ENCODE peak calls at places on chromosomes 6 and 20, in eight cellular contexts. V, R, E, Q, O, L, M and X are unnamed samples.

GRCh38 chr20:37745553-37745952 is 51.7 kb downstream of the CTNNBL1 start:
- DNase-seq in E (no peak), L (no peak), R (no peak), M (no peak), Q (no peak), O (peak; percentile 46), V (no peak), X (peak; percentile 60)

GRCh38 chr20:58453391-58453790 is 61.8 kb downstream of the APCDD1L start:
- DNase-seq in V (no peak), Q (no peak), R (no peak), L (no peak), O (no peak), M (no peak), E (no peak), X (peak; percentile 40)

GRCh38 chr6:158666637-158667359 is 16.9 kb downstream of the SYTL3 start:
- DNase-seq in R (no peak), E (no peak), L (no peak), O (no peak), Q (peak; percentile 71), V (no peak), M (no peak), X (peak; percentile 25)

GRCh38 chr20:4809707-4810106 is 88.0 kb downstream of the PRND start:
- DNase-seq in E (no peak), M (no peak), R (no peak), O (no peak), Q (no peak), V (no peak), L (no peak), X (no peak)

GRCh38 chr6:125277838-125278237 is 23.9 kb downstream of the HDDC2 start:
- DNase-seq in M (no peak), R (no peak), L (no peak), V (no peak), O (peak; percentile 12), E (no peak), Q (no peak), X (no peak)

GRCh38 chr20:33796263-33796906 is 14.8 kb upstream of the CHMP4B start:
- DNase-seq in R (no peak), Q (no peak), M (no peak), V (no peak), E (peak; percentile 71), L (no peak), O (peak; percentile 95), X (no peak)

GRCh38 chr6:45187841-45188240 is 140.3 kb upstream of the RUNX2 start:
- DNase-seq in O (peak; percentile 84), Q (no peak), L (no peak), R (no peak), M (no peak), V (no peak), E (no peak), X (no peak)

GRCh38 chr6:111573118-111573883 is 32.4 kb downstream of the TRAF3IP2 start:
- DNase-seq in R (no peak), Q (no peak), E (peak; percentile 81), V (peak; percentile 54), L (no peak), M (no peak), O (peak; percentile 14), X (no peak)

GRCh38 chr6:46419576-46420002 is 71.7 kb downstream of the RCAN2 start:
- DNase-seq in R (no peak), L (peak; percentile 47), O (peak; percentile 83), E (peak; percentile 80), V (peak; percentile 49), M (no peak), Q (peak; percentile 62), X (peak; percentile 75)

DNA sequence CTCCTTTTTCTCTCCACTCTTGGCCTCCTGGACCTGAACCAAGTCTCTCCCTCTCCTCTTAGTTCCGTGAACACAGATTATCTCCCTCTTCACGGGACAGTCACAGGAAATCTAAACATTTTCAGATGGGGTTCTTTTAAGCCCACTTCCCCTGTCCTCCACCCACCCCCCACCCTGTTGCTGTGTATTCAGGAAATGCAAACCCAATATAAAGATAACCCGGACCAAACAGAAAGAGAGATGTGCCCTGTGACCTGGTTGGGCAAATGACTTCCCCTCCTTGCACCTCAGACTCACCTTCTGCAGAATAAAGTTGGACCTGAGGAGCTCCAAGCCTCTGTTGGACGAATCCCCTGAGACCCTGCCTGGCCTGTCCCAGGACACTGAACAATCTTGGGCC is 75.9 kb upstream of the MRPS10 start:
- DNase-seq in O (no peak), M (no peak), R (no peak), V (no peak), E (no peak), L (no peak), Q (no peak), X (peak; percentile 10)
- H3K36me3 ChIP-seq in O (peaks cover 8% of the 10 kb centered on the region), M (no peaks in the 10 kb centered on the region), R (no peaks in the 10 kb centered on the region), V (no peaks in the 10 kb centered on the region), E (no peaks in the 10 kb centered on the region), L (peaks cover 18% of the 10 kb centered on the region), Q (no peaks in the 10 kb centered on the region), X (no peaks in the 10 kb centered on the region)

DNA sequence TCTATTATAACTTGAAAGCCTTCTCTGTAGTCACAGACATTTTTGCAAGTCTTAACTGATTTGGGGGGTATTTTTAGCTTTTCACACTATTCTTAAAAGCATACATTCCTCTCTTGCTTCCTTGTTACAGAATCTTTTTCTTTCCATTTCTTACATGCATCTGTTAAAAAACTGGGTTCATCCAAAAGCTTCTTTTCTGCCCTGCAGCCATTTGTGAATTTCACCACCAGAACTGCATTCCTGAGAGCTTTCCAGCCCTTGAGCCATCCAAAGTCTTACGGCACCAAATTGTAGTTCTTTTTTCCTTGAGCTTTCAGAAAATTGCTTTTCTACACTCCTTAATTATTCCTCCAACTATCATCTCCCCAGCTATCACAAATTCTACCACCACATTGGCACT is 19.7 kb upstream of the GSTA4 start:
- DNase-seq in O (no peak), M (no peak), L (no peak), E (no peak), V (no peak), R (no peak), Q (no peak), X (no peak)
- H3K36me3 ChIP-seq in O (peaks cover 16% of the 10 kb centered on the region), M (peaks cover 8% of the 10 kb centered on the region), L (peaks cover 99% of the 10 kb centered on the region), E (peaks cover 6% of the 10 kb centered on the region), V (peaks cover 100% of the 10 kb centered on the region), R (peaks cover 14% of the 10 kb centered on the region), Q (peaks cover 87% of the 10 kb centered on the region), X (peaks cover 10% of the 10 kb centered on the region)

DNA sequence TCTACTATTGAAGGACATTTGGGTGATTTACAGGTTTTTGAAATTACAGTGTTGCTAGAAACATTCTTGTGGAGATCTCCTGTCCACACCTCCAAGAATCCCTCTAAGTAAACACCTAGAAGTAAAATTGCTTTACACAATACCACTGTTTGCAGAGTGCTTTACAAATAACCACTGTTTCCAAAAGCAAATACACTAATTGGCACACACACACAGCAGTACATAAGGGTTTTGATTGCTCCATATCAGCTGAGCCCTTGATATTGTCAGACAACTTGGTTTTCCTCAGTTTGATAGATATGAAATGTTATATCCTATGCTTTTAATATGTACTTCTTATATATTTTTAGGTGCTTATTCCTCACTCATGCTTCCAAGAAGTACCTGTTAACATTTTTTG is 6.3 kb downstream of the HMGN4 start:
- DNase-seq in Q (no peak), O (no peak), M (no peak), L (no peak), R (no peak), V (no peak), E (no peak), X (no peak)
- H3K36me3 ChIP-seq in Q (peaks cover 28% of the 10 kb centered on the region), O (peaks cover 15% of the 10 kb centered on the region), M (no peaks in the 10 kb centered on the region), L (peaks cover 67% of the 10 kb centered on the region), R (no peaks in the 10 kb centered on the region), V (peaks cover 52% of the 10 kb centered on the region), E (no peaks in the 10 kb centered on the region), X (peaks cover 43% of the 10 kb centered on the region)

GRCh38 chr20:41482647-41483552 is 116.3 kb upstream of the EMILIN3 start:
- DNase-seq in V (no peak), O (peak; percentile 62), R (no peak), E (no peak), L (no peak), Q (no peak), M (no peak), X (no peak)

GRCh38 chr20:41480054-41480770 is 113.6 kb upstream of the EMILIN3 start:
- DNase-seq in O (no peak), V (no peak), R (no peak), M (no peak), E (no peak), Q (no peak), L (no peak), X (no peak)

GRCh38 chr20:41479113-41479512 is 112.5 kb upstream of the EMILIN3 start:
- DNase-seq in R (no peak), M (no peak), V (no peak), L (no peak), E (no peak), Q (no peak), O (no peak), X (no peak)

DNA sequence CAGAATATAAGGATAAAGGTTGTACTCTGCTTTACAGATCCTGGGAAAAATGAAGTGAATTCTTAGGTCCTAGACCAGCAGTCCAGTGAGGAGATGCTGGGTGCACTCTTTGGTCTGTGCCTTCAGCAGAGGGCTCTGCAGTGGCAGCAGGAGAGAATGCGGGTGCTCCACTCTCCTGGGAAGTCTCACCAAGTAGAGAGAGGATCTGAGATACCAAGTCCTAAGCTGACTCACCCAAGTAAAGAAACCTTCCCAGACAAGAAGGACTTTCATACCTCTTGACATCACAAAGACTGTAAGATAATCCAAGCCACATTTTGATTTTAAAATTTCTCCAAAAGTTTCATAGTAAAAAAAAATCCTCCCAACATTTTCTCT is 116.9 kb upstream of the EMILIN3 start:
- DNase-seq in O (peak; percentile 23), L (no peak), E (no peak), V (no peak), Q (no peak), M (no peak), R (no peak), X (no peak)
- H3K36me3 ChIP-seq in O (peaks cover 38% of the 10 kb centered on the region), L (peaks cover 97% of the 10 kb centered on the region), E (no peaks in the 10 kb centered on the region), V (peaks cover 93% of the 10 kb centered on the region), Q (peaks cover 48% of the 10 kb centered on the region), M (no peaks in the 10 kb centered on the region), R (peaks cover 9% of the 10 kb centered on the region), X (peaks cover 83% of the 10 kb centered on the region)

GRCh38 chr20:51498765-51499540 is 43.6 kb downstream of the NFATC2 start:
- DNase-seq in L (no peak), M (no peak), R (no peak), Q (no peak), O (no peak), V (no peak), E (no peak), X (peak; percentile 16)

GRCh38 chr20:51503376-51503775 is 39.1 kb downstream of the NFATC2 start:
- DNase-seq in L (no peak), Q (no peak), M (no peak), O (no peak), E (no peak), V (no peak), R (no peak), X (no peak)

GRCh38 chr20:51500311-51500710 is 42.2 kb downstream of the NFATC2 start:
- DNase-seq in O (peak; percentile 44), R (no peak), E (no peak), V (no peak), L (no peak), M (no peak), Q (no peak), X (peak; percentile 31)

GRCh38 chr20:51497542-51498467 is 44.7 kb downstream of the NFATC2 start:
- DNase-seq in O (no peak), R (no peak), M (no peak), Q (no peak), V (peak; percentile 52), L (no peak), E (no peak), X (peak; percentile 35)

GRCh38 chr20:51500936-51501335 is 41.6 kb downstream of the NFATC2 start:
- DNase-seq in Q (no peak), V (no peak), L (no peak), O (no peak), R (no peak), E (no peak), M (no peak), X (peak; percentile 44)
- H3K36me3 ChIP-seq in Q (no peaks in the 10 kb centered on the region), V (no peaks in the 10 kb centered on the region), L (no peaks in the 10 kb centered on the region), O (no peaks in the 10 kb centered on the region), R (no peaks in the 10 kb centered on the region), E (no peaks in the 10 kb centered on the region), M (no peaks in the 10 kb centered on the region), X (no peaks in the 10 kb centered on the region)